ENCODE peak calls at places on chromosomes 7 and 10, in ten cellular contexts. J is fibroblast of mammary gland, Q is fibroblast of pulmonary artery, I is RWPE1, W is glutamatergic neuron, Y is heart right ventricle, A is GM13977, B is MCF 10A, P is transverse colon, C is GM23338. V is an unnamed sample.

GRCh38 chr10:103765981-103766380 is 89.4 kb downstream of the SH3PXD2A start:
- DNase-seq in Q (no peak), P (no peak), J (no peak), B (peak; percentile 66), C (no peak), W (no peak), I (no peak), Y (no peak), A (no peak), V (no peak)

GRCh38 chr7:4531236-4531635 is 150.9 kb upstream of the FOXK1 start:
- DNase-seq in Q (no peak), B (no peak), Y (no peak), C (peak; percentile 75), J (no peak), A (no peak), P (no peak), I (no peak), W (no peak), V (no peak)

GRCh38 chr7:72313906-72314305 is 98.2 kb downstream of the CALN1 start:
- DNase-seq in W (no peak), B (no peak), Q (no peak), I (no peak), Y (no peak), P (no peak), J (no peak), A (no peak), C (no peak), V (no peak)

GRCh38 chr10:131514454-131514853 is 202.9 kb upstream of the TCERG1L start:
- DNase-seq in Q (no peak), I (peak; percentile 50), P (no peak), W (no peak), C (no peak), A (no peak), B (peak; percentile 25), Y (no peak), J (peak; percentile 23), V (peak; percentile 22)

GRCh38 chr7:26279405-26279804 is 12.3 kb upstream of the SNX10 start:
- DNase-seq in I (no peak), C (no peak), P (no peak), Y (no peak), B (no peak), A (no peak), J (peak; percentile 42), W (no peak), Q (no peak), V (no peak)

GRCh38 chr10:86281396-86281795 is 85.2 kb downstream of the GRID1 start:
- DNase-seq in J (no peak), Y (no peak), C (no peak), I (no peak), B (no peak), P (no peak), W (no peak), Q (no peak), A (no peak), V (no peak)

GRCh38 chr7:31782411-31782991 is 95.5 kb downstream of the PPP1R17 start:
- DNase-seq in B (peak; percentile 66), I (peak; percentile 73), C (peak; percentile 85), W (no peak), Y (no peak), A (peak; percentile 49), J (peak; percentile 82), Q (peak; percentile 71), P (no peak), V (peak; percentile 36)

GRCh38 chr7:2540133-2540532 is 15.2 kb downstream of the BRAT1 start:
- DNase-seq in Y (no peak), J (no peak), P (peak; percentile 2), Q (no peak), B (no peak), C (no peak), A (no peak), I (no peak), W (peak; percentile 5), V (no peak)

GRCh38 chr10:56623064-56623463 is 262.0 kb upstream of the ZWINT start:
- DNase-seq in J (no peak), Y (no peak), C (no peak), P (no peak), W (no peak), Q (no peak), B (no peak), I (no peak), A (no peak), V (no peak)

GRCh38 chr7:46859963-46860475 is 721.9 kb downstream of the TNS3 start:
- DNase-seq in C (no peak), A (no peak), Q (peak; percentile 76), Y (peak; percentile 32), W (no peak), B (peak; percentile 42), J (peak; percentile 94), P (no peak), I (peak; percentile 34), V (no peak)

GRCh38 chr10:61140765-61141392 is 196.9 kb upstream of the RHOBTB1 start:
- DNase-seq in I (peak; percentile 30), Q (peak; percentile 85), C (peak; percentile 57), A (no peak), W (no peak), P (no peak), J (peak; percentile 78), Y (peak; percentile 40), B (peak; percentile 70), V (no peak)

GRCh38 chr7:101124376-101125056 is 2.4 kb upstream of the SERPINE1 start:
- DNase-seq in Q (peak; percentile 92), A (no peak), W (no peak), B (peak; percentile 58), J (peak; percentile 80), P (no peak), C (no peak), I (no peak), Y (no peak), V (no peak)

GRCh38 chr7:132218876-132219275 is 357.4 kb downstream of the PLXNA4 start:
- DNase-seq in Y (no peak), I (no peak), C (peak; percentile 11), A (no peak), B (no peak), W (no peak), Q (no peak), P (no peak), J (no peak), V (no peak)

GRCh38 chr7:132220060-132220459 is 356.2 kb downstream of the PLXNA4 start:
- DNase-seq in B (no peak), I (no peak), C (no peak), Q (no peak), P (no peak), A (no peak), Y (no peak), W (no peak), J (no peak), V (no peak)

GRCh38 chr7:132225216-132226030 is 350.8 kb downstream of the PLXNA4 start:
- DNase-seq in A (no peak), I (no peak), J (no peak), Q (no peak), W (no peak), B (no peak), P (peak; percentile 24), C (no peak), Y (peak; percentile 24), V (no peak)

GRCh38 chr7:132216847-132217246 is 359.4 kb downstream of the PLXNA4 start:
- DNase-seq in P (no peak), C (no peak), I (no peak), B (no peak), W (no peak), J (no peak), Q (no peak), A (no peak), Y (no peak), V (no peak)

GRCh38 chr7:132221356-132221755 is 354.9 kb downstream of the PLXNA4 start:
- DNase-seq in C (no peak), B (no peak), Q (no peak), W (no peak), Y (no peak), I (no peak), A (no peak), J (no peak), P (no peak), V (no peak)
- TF ChIP-seq CTCF in C (no peak), B (no peak), Q (no peak), W (no peak), Y (no peak), I (no peak), A (no peak), J (no peak), P (no peak), V (no peak)

DNA sequence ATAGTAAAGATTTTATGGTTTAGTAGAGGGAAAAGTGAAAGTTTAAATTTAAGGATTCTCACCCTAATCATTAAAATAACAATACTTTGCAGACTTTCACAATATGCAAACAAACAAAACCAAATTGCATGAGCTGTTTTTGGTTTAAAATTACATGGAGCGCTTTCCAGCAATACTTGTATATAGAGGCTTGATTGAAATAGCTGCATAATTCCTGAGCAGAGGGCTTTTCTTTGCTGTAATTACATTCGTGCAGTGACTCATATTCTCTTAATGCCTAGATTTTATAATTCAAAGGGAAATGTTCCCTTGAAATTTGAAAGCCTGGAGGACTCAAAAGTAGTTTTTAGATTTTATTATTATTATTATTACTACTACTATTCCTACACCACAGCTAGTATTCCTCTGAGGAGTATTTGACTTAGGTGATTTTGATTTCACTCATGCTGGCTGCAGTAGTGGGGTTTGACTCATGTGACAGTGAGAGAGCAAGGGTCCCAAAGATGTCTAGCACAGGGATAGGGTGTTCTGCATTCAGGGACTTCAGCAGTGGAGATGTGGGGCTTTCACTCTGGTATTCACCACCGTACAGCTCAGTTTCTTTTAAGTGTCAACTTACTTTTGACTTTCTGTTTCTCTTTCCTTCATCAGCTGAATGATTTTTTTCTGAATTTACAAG is 138.1 kb downstream of the ADAM22 start:
- DNase-seq in P (no peak), W (no peak), C (peak; percentile 5), A (peak; percentile 9), B (no peak), Y (no peak), J (no peak), Q (no peak), I (no peak), V (no peak)
- TF ChIP-seq CTCF in P (no peak), W (no peak), C (no peak), A (no peak), B (no peak), Y (no peak), J (no peak), Q (no peak), I (no peak), V (no peak)

GRCh38 chr10:99534939-99535763 is 2.4 kb downstream of the NKX2-3 start:
- DNase-seq in A (peak; percentile 54), Q (peak; percentile 20), C (peak; percentile 60), P (peak; percentile 32), Y (no peak), W (peak; percentile 65), B (no peak), I (peak; percentile 39), J (peak; percentile 25), V (peak; percentile 73)
- TF ChIP-seq CTCF in A (no peak), Q (no peak), C (no peak), P (no peak), Y (no peak), W (no peak), B (no peak), I (no peak), J (no peak), V (no peak)

DNA sequence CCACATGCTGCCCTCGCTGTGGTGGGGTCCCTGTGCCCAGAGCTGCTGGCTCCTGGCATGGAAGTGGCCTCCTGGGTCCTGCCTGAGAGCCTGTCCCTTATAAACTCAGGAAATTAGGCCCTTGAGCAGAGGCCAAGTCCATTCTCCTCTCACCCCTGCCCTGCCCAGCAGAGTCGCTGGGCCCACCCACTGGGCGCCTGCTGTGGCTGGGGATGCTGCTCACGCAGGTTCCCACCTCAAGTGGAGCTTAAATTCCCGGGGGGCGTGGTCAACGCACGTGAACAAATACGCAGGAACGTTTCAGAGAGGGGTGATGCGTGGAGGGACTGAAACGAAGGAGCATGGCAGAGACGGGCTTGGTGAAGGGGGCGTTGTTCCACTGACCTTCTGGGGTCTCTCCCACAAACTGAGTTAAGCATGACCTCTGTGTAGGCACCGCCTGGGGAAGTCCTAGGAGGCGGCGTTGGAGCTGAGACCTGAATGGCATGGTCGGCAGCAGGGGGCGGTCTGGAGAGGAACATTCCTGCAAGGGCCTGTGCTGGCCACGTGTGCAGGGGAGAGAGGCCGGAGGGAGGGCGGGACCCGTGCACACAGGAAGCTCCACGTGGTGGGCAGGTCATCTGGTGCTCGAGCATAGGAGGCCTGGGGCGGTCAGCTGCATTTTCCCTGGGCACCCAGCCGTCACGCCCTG is 27.9 kb downstream of the FAM20C start:
- DNase-seq in Q (no peak), P (no peak), W (peak; percentile 61), B (no peak), A (no peak), Y (no peak), C (peak; percentile 81), J (peak; percentile 30), I (no peak), V (peak; percentile 54)
- TF ChIP-seq CTCF in Q (no peak), P (no peak), W (no peak), B (no peak), A (no peak), Y (no peak), C (peak; percentile 43), J (no peak), I (no peak), V (peak; percentile 7)